ENCODE peak calls at places on chromosomes 16 and 17, in four cellular contexts. A is bronchial epithelial cell, H is dorsolateral prefrontal cortex, R is Calu3. Q is an unnamed sample.

GRCh38 chr17:66652840-66653507 is 181.9 kb upstream of the CACNG5 start:
- DNase-seq in A (peak), H (no peak), R (no peak), Q (no peak)

GRCh38 chr16:49127103-49127502 is 154.5 kb downstream of the CBLN1 start:
- DNase-seq in A (peak), H (no peak), R (no peak), Q (no peak)

GRCh38 chr16:56708821-56709685 is 20.9 kb upstream of the NUP93 start:
- DNase-seq in A (no peak), H (no peak), R (no peak), Q (no peak)

GRCh38 chr16:10934325-10935107 is 7.8 kb downstream of the DEXI start:
- DNase-seq in A (no peak), H (no peak), R (no peak), Q (no peak)

GRCh38 chr17:62626719-62627218 is 701 bp upstream of the MRC2 start:
- DNase-seq in A (peak), H (no peak), R (no peak), Q (peak)

GRCh38 chr17:59277031-59277430 is 54.4 kb upstream of the YPEL2 start:
- DNase-seq in A (no peak), H (no peak), R (no peak), Q (no peak)

GRCh38 chr17:74296548-74296936 is 22.5 kb downstream of the DNAI2 start:
- DNase-seq in A (peak), H (peak), R (peak), Q (no peak)

GRCh38 chr17:60351012-60351695 is 40.8 kb downstream of the USP32 start:
- DNase-seq in A (no peak), H (no peak), R (no peak), Q (no peak)

GRCh38 chr16:50010212-50010611 is 14.8 kb upstream of the CNEP1R1 start:
- DNase-seq in A (no peak), H (no peak), R (no peak), Q (no peak)

GRCh38 chr16:19513377-19514053 is 8.4 kb downstream of the GDE1 start:
- DNase-seq in A (no peak), H (no peak), R (no peak), Q (no peak)
- TF ChIP-seq CTCF in A (no peak), H (no peak), R (no peak), Q (no peak)

GRCh38 chr17:7296189-7296861 is 1.9 kb upstream of the YBX2 start:
- DNase-seq in A (peak), H (peak), R (peak), Q (peak)

GRCh38 chr17:7293131-7293557 is 1.3 kb downstream of the YBX2 start:
- DNase-seq in A (no peak), H (no peak), R (no peak), Q (no peak)

GRCh38 chr17:7294614-7295153 is at the start of gene YBX2:
- DNase-seq in A (no peak), H (peak), R (peak), Q (peak)

GRCh38 chr17:7293821-7294613 is 422 bp downstream of the YBX2 start:
- DNase-seq in A (no peak), H (no peak), R (no peak), Q (no peak)

GRCh38 chr17:7295230-7296180 is 1.1 kb upstream of the YBX2 start:
- DNase-seq in A (no peak), H (no peak), R (no peak), Q (no peak)
- TF ChIP-seq CTCF in A (peak), H (no peak), R (no peak), Q (no peak)

DNA sequence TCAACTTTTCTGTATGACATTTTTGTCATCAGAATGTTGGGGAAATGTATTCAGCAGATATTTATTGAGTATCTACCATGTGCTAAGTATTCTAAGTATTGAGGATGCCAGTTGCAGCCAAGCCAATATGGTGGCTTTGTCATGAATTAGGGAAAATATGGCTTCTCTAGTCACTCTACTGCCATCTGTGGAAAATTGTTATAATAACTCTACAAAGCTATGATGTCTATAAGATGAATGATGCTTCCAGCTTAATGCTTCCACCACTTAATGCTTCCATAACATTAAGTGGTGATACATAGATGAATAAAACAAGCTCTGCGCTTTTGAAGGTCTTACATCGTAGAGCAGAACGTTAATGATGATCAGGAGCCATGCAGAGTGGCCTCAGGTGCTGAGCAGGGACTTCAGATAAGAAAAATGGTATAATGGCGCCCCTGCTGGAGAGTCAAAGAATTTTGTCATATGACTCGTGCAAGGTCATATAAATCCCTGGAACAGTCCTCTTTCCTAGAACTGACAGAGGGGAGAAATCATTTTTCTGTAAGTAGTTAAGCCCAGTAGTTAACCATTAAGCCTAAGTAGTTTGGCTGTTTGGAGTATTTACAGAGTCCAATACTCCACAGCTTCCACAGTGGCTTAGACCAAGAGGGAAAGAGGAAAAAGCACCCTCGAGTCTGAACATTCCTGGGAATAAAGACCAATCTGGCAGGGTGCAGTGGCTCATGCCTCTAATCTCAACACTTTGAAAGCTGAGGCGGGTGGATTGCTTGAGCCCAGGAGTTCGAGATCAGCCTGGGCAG is 2.7 kb upstream of the TMIGD1 start:
- DNase-seq in A (peak), H (no peak), R (peak), Q (no peak)
- TF ChIP-seq CTCF in A (peak), H (peak), R (peak), Q (peak)

GRCh38 chr17:15262291-15263205 is 2.6 kb downstream of the PMP22 start:
- DNase-seq in A (peak), H (peak), R (peak), Q (no peak)
- TF ChIP-seq CTCF in A (no peak), H (peak), R (no peak), Q (no peak)

Q was measured in type B pancreatic cell.